ENCODE peak calls at places on chromosomes 11 and 22, in nine cellular contexts. Q is cardiac fibroblast; V is amygdala; L is activated CD4-positive, alpha-beta T cell treated with anti-CD3 and anti-CD28 coated beads, Interleukin-2, amount 10 ng/mL, durations not matched to agents 7 days and 5 days; Y is stimulated activated CD8-positive, alpha-beta memory T cell treated with anti-CD3 and anti-CD28 coated beads, Interleukin-12 subunit alpha, Interleukin-12 subunit beta, amount 100 ng/mL, for 1 hour; N is osteocyte; W is activated CD4-positive, CD25-positive, alpha-beta regulatory T cell; Z is amniotic stem cell; M is NAMALWA. D is an unnamed sample.
A peak's percentile ranks its signal among the peaks of the same experiment; 100 is the strongest.

GRCh38 chr11:115653926-115654325 is 149.7 kb upstream of the CADM1 start:
- DNase-seq in Q (no peak), V (no peak), L (no peak), Y (no peak), N (no peak), W (no peak), Z (no peak), M (no peak), D (no peak)

GRCh38 chr11:128240546-128240945 is 346.8 kb downstream of the ETS1 start:
- DNase-seq in Q (peak; percentile 48), V (no peak), L (no peak), Y (no peak), N (no peak), W (no peak), Z (no peak), M (no peak), D (no peak)

GRCh38 chr11:116614306-116615210 is 158.2 kb downstream of the BUD13 start:
- DNase-seq in Q (no peak), V (no peak), L (no peak), Y (no peak), N (peak; percentile 72), W (no peak), Z (no peak), M (no peak), D (no peak)

GRCh38 chr22:19085233-19086043 is 36.8 kb downstream of the DGCR2 start:
- DNase-seq in Q (peak; percentile 54), V (no peak), L (no peak), Y (no peak), N (no peak), W (no peak), Z (peak; percentile 34), M (peak; percentile 51), D (peak; percentile 28)

GRCh38 chr22:37186997-37187522 is 987 bp downstream of the C1QTNF6 start:
- DNase-seq in Q (peak; percentile 58), V (no peak), L (no peak), Y (no peak), N (no peak), W (no peak), Z (no peak), M (no peak), D (no peak)

GRCh38 chr22:23376256-23376655 is 195.9 kb downstream of the BCR start:
- DNase-seq in Q (no peak), V (no peak), L (peak; percentile 59), Y (no peak), N (no peak), W (no peak), Z (no peak), M (peak; percentile 89), D (no peak)

GRCh38 chr11:34036456-34036855 is 15.1 kb upstream of the CAPRIN1 start:
- DNase-seq in Q (no peak), V (no peak), L (no peak), Y (no peak), N (no peak), W (no peak), Z (no peak), M (no peak), D (no peak)

GRCh38 chr11:134039726-134040385 is 29.0 kb upstream of the JAM3 start:
- DNase-seq in Q (no peak), V (no peak), L (no peak), Y (no peak), N (peak; percentile 73), W (no peak), Z (no peak), M (no peak), D (peak; percentile 20)

GRCh38 chr11:19753451-19754041 is 40.9 kb downstream of the NAV2 start:
- DNase-seq in Q (no peak), V (no peak), L (no peak), Y (no peak), N (no peak), W (no peak), Z (no peak), M (no peak), D (no peak)

GRCh38 chr22:30127749-30128166 is 47.5 kb downstream of the HORMAD2 start:
- DNase-seq in Q (peak; percentile 46), V (no peak), L (no peak), Y (no peak), N (no peak), W (no peak), Z (no peak), M (no peak), D (no peak)

GRCh38 chr11:79809487-79809886 is 368.7 kb upstream of the TENM4 start:
- DNase-seq in Q (no peak), V (no peak), L (no peak), Y (no peak), N (no peak), W (no peak), Z (no peak), M (no peak), D (no peak)

GRCh38 chr22:35749808-35750207 is 32.1 kb downstream of the APOL5 start:
- DNase-seq in Q (no peak), V (no peak), L (no peak), Y (no peak), N (peak; percentile 49), W (no peak), Z (no peak), M (peak; percentile 96), D (no peak)

GRCh38 chr11:69460540-69461257 is 20.8 kb upstream of the LINC01488 start:
- DNase-seq in Q (peak; percentile 50), V (no peak), L (no peak), Y (no peak), N (no peak), W (no peak), Z (no peak), M (no peak), D (no peak)

GRCh38 chr11:67271548-67272284 is 5.4 kb downstream of the GRK2 start:
- DNase-seq in Q (no peak), V (no peak), L (peak; percentile 66), Y (no peak), N (no peak), W (no peak), Z (no peak), M (peak; percentile 52), D (no peak)

GRCh38 chr11:13963169-13963948 is 836 bp downstream of the SPON1 start:
- DNase-seq in Q (peak; percentile 27), V (no peak), L (peak; percentile 36), Y (no peak), N (peak; percentile 83), W (peak; percentile 7), Z (no peak), M (no peak), D (no peak)

GRCh38 chr22:37777122-37777687 is 30.5 kb upstream of the GCAT start:
- DNase-seq in Q (peak; percentile 53), V (no peak), L (no peak), Y (no peak), N (no peak), W (no peak), Z (no peak), M (no peak), D (no peak)

GRCh38 chr11:126772267-126772666 is 228.3 kb downstream of the KIRREL3 start:
- DNase-seq in Q (no peak), V (no peak), L (no peak), Y (no peak), N (no peak), W (no peak), Z (no peak), M (no peak), D (no peak)

GRCh38 chr22:34688825-34689224 is 377.1 kb upstream of the ISX start:
- DNase-seq in Q (no peak), V (no peak), L (no peak), Y (no peak), N (peak; percentile 38), W (no peak), Z (no peak), M (no peak), D (no peak)

GRCh38 chr11:1866226-1866625 is 13.3 kb downstream of the LSP1 start:
- DNase-seq in Q (no peak), V (no peak), L (no peak), Y (no peak), N (no peak), W (no peak), Z (no peak), M (no peak), D (no peak)

GRCh38 chr11:13141731-13142724 is 132.9 kb downstream of the RASSF10 start:
- DNase-seq in Q (no peak), V (no peak), L (no peak), Y (no peak), N (no peak), W (no peak), Z (no peak), M (no peak), D (no peak)

GRCh38 chr22:17606472-17606871 is 22.1 kb downstream of the ATP6V1E1 start:
- DNase-seq in Q (peak; percentile 74), V (no peak), L (no peak), Y (no peak), N (no peak), W (no peak), Z (no peak), M (no peak), D (no peak)

GRCh38 chr11:2205214-2205770 is 33.7 kb upstream of the TH start:
- DNase-seq in Q (no peak), V (no peak), L (no peak), Y (no peak), N (peak; percentile 56), W (no peak), Z (no peak), M (no peak), D (no peak)

GRCh38 chr11:33179431-33179830 is 18.2 kb upstream of the CSTF3 start:
- DNase-seq in Q (no peak), V (no peak), L (peak; percentile 36), Y (no peak), N (no peak), W (no peak), Z (no peak), M (peak; percentile 11), D (no peak)

GRCh38 chr22:40383905-40384304 is 13.5 kb downstream of the SGSM3 start:
- DNase-seq in Q (peak; percentile 88), V (no peak), L (no peak), Y (no peak), N (no peak), W (no peak), Z (no peak), M (no peak), D (no peak)

GRCh38 chr22:50399751-50400331 is 56.7 kb downstream of the PPP6R2 start:
- DNase-seq in Q (peak; percentile 14), V (peak; percentile 69), L (no peak), Y (no peak), N (no peak), W (no peak), Z (no peak), M (peak; percentile 34), D (peak; percentile 55)

GRCh38 chr11:48087974-48088681 is 107.8 kb downstream of the PTPRJ start:
- DNase-seq in Q (no peak), V (no peak), L (no peak), Y (no peak), N (no peak), W (no peak), Z (no peak), M (no peak), D (peak; percentile 84)

GRCh38 chr11:45436118-45436517 is 150.0 kb upstream of the SYT13 start:
- DNase-seq in Q (no peak), V (no peak), L (no peak), Y (no peak), N (no peak), W (no peak), Z (no peak), M (no peak), D (no peak)

GRCh38 chr11:73645972-73646631 is at the start of gene PLEKHB1:
- DNase-seq in Q (peak; percentile 29), V (no peak), L (no peak), Y (no peak), N (no peak), W (no peak), Z (no peak), M (no peak), D (no peak)

GRCh38 chr22:30284172-30284571 is 5.1 kb downstream of the CASTOR1 start:
- DNase-seq in Q (no peak), V (no peak), L (no peak), Y (no peak), N (no peak), W (no peak), Z (no peak), M (no peak), D (no peak)

GRCh38 chr11:79100093-79100704 is 340.6 kb downstream of the TENM4 start:
- DNase-seq in Q (peak; percentile 77), V (no peak), L (peak; percentile 35), Y (no peak), N (no peak), W (no peak), Z (peak; percentile 26), M (peak; percentile 70), D (peak; percentile 26)

GRCh38 chr11:13384837-13385417 is 78.1 kb downstream of the BTBD10 start:
- DNase-seq in Q (peak; percentile 73), V (no peak), L (peak; percentile 45), Y (no peak), N (no peak), W (no peak), Z (peak; percentile 18), M (peak; percentile 72), D (no peak)